ENCODE peak calls at places on chromosomes 7 and 10, in seven cellular contexts. L is right atrium auricular region; I is left ventricle myocardium inferior; V is fibroblast of the aortic adventitia; S is WERI-Rb-1; O is endothelial cell; T is T-helper 2 cell treated with Interferon-gamma antibody and Interleukin-4, amounts not matched to agents 5 μg/mL and 100 μg/mL, for 36 hours. H is an unnamed sample.

GRCh38 chr10:14004536-14004935 is 326.2 kb downstream of the FRMD4A start:
- DNase-seq in L (no peak), I (no peak), V (no peak), S (no peak), O (no peak), T (no peak), H (no peak)

GRCh38 chr10:15238553-15239335 is 70.3 kb upstream of the NMT2 start:
- DNase-seq in L (no peak), I (no peak), V (peak), S (peak), O (no peak), T (no peak), H (peak)

GRCh38 chr10:78404296-78404695 is 370.6 kb downstream of the RPS24 start:
- DNase-seq in L (no peak), I (no peak), V (no peak), S (no peak), O (no peak), T (no peak), H (no peak)

GRCh38 chr10:24315211-24315610 is 106.3 kb downstream of the KIAA1217 start:
- DNase-seq in L (no peak), I (no peak), V (no peak), S (no peak), O (no peak), T (no peak), H (no peak)

GRCh38 chr7:27917774-27918314 is 177.9 kb downstream of the TAX1BP1 start:
- DNase-seq in L (no peak), I (no peak), V (peak), S (no peak), O (no peak), T (no peak), H (no peak)

GRCh38 chr10:131430716-131431402 is 119.3 kb upstream of the TCERG1L start:
- DNase-seq in L (no peak), I (no peak), V (no peak), S (no peak), O (no peak), T (no peak), H (no peak)

GRCh38 chr10:90621577-90621976 is 236.3 kb downstream of the HTR7 start:
- DNase-seq in L (no peak), I (no peak), V (peak), S (no peak), O (peak), T (no peak), H (no peak)

GRCh38 chr7:121053219-121053618 is 64.7 kb downstream of the CPED1 start:
- DNase-seq in L (no peak), I (no peak), V (no peak), S (no peak), O (no peak), T (no peak), H (no peak)

GRCh38 chr7:466465-467191 is 53.0 kb downstream of the PDGFA start:
- DNase-seq in L (no peak), I (no peak), V (no peak), S (no peak), O (no peak), T (no peak), H (no peak)

GRCh38 chr10:46231087-46231486 is 55.7 kb upstream of the ANTXRL start:
- DNase-seq in L (no peak), I (no peak), V (no peak), S (no peak), O (no peak), T (no peak), H (no peak)

GRCh38 chr7:130650616-130651015 is 17.9 kb downstream of the COPG2 start:
- DNase-seq in L (no peak), I (no peak), V (no peak), S (no peak), O (no peak), T (no peak), H (no peak)